ENCODE peak calls at places on chromosomes 16 and 17, in ten cellular contexts. E, N, M, A, S, Z, P, I, J and F are unnamed samples.

GRCh38 chr17:28252436-28252835 is 66.6 kb upstream of the TMEM97 start:
- DNase-seq in E (no peak), N (no peak), M (no peak), A (no peak), S (no peak), Z (no peak), P (no peak), I (no peak), J (peak; percentile 18), F (peak; percentile 81)

GRCh38 chr16:69276143-69277115 is 34.7 kb upstream of the VPS4A start:
- DNase-seq in E (no peak), N (peak; percentile 95), M (peak; percentile 31), A (peak; percentile 96), S (no peak), Z (peak; percentile 77), P (no peak), I (no peak), J (peak; percentile 89), F (peak; percentile 98)

GRCh38 chr16:79628501-79628975 is 28.0 kb upstream of the MAF start:
- DNase-seq in E (no peak), N (no peak), M (no peak), A (peak; percentile 7), S (no peak), Z (no peak), P (no peak), I (no peak), J (peak; percentile 98), F (no peak)

GRCh38 chr17:72613411-72614292 is 478.8 kb downstream of the SLC39A11 start:
- DNase-seq in E (no peak), N (no peak), M (no peak), A (peak; percentile 30), S (no peak), Z (no peak), P (peak; percentile 80), I (no peak), J (peak; percentile 62), F (peak; percentile 63)

GRCh38 chr16:29806096-29806579 is at the start of gene MAZ:
- DNase-seq in E (no peak), N (no peak), M (no peak), A (peak; percentile 94), S (peak; percentile 97), Z (no peak), P (no peak), I (peak; percentile 78), J (no peak), F (no peak)

GRCh38 chr17:39950871-39951348 is 11.9 kb upstream of the GSDMA start:
- DNase-seq in E (no peak), N (no peak), M (no peak), A (peak; percentile 11), S (no peak), Z (no peak), P (no peak), I (peak; percentile 22), J (no peak), F (peak; percentile 40)

GRCh38 chr17:74763565-74764387 is 12.4 kb downstream of the NAT9 start:
- DNase-seq in E (no peak), N (no peak), M (peak; percentile 82), A (no peak), S (no peak), Z (no peak), P (no peak), I (peak; percentile 81), J (no peak), F (no peak)

GRCh38 chr17:71472809-71473789 is 647.7 kb upstream of the SOX9 start:
- DNase-seq in E (no peak), N (peak; percentile 37), M (no peak), A (peak; percentile 76), S (no peak), Z (no peak), P (peak; percentile 55), I (peak; percentile 11), J (peak; percentile 16), F (peak; percentile 74)

GRCh38 chr17:82314721-82315605 is 2.4 kb downstream of the CD7 start:
- DNase-seq in E (no peak), N (no peak), M (no peak), A (no peak), S (peak; percentile 79), Z (no peak), P (no peak), I (no peak), J (no peak), F (no peak)

GRCh38 chr17:52648995-52649394 is 490.5 kb upstream of the CA10 start:
- DNase-seq in E (no peak), N (no peak), M (peak; percentile 59), A (no peak), S (no peak), Z (no peak), P (no peak), I (peak; percentile 35), J (no peak), F (no peak)

GRCh38 chr16:352547-353403 is at the start of gene AXIN1:
- DNase-seq in E (peak; percentile 100), N (peak; percentile 80), M (peak; percentile 100), A (peak; percentile 94), S (peak; percentile 97), Z (peak; percentile 99), P (peak; percentile 59), I (peak; percentile 100), J (peak; percentile 97), F (peak; percentile 94)

GRCh38 chr17:73335591-73336503 is 24.0 kb upstream of the CDC42EP4 start:
- DNase-seq in E (peak; percentile 34), N (no peak), M (peak; percentile 46), A (no peak), S (no peak), Z (no peak), P (no peak), I (no peak), J (no peak), F (no peak)

GRCh38 chr16:31129568-31130335 is 5.8 kb downstream of the PRSS8 start:
- DNase-seq in E (no peak), N (no peak), M (peak; percentile 48), A (no peak), S (no peak), Z (no peak), P (no peak), I (no peak), J (no peak), F (no peak)

GRCh38 chr16:85774136-85774535 is 23.2 kb upstream of the C16orf74 start:
- DNase-seq in E (no peak), N (no peak), M (no peak), A (no peak), S (no peak), Z (no peak), P (no peak), I (no peak), J (no peak), F (no peak)

GRCh38 chr17:37188157-37188556 is 187.6 kb upstream of the C17orf78 start:
- DNase-seq in E (no peak), N (no peak), M (no peak), A (no peak), S (no peak), Z (no peak), P (no peak), I (no peak), J (no peak), F (no peak)

GRCh38 chr17:37187262-37187661 is 188.5 kb upstream of the C17orf78 start:
- DNase-seq in E (no peak), N (no peak), M (no peak), A (no peak), S (no peak), Z (no peak), P (no peak), I (no peak), J (no peak), F (peak; percentile 7)

GRCh38 chr17:37194208-37194607 is 181.6 kb upstream of the C17orf78 start:
- DNase-seq in E (no peak), N (no peak), M (no peak), A (no peak), S (no peak), Z (no peak), P (no peak), I (no peak), J (no peak), F (no peak)

GRCh38 chr17:37191219-37191618 is 184.6 kb upstream of the C17orf78 start:
- DNase-seq in E (no peak), N (no peak), M (no peak), A (no peak), S (no peak), Z (no peak), P (no peak), I (no peak), J (peak; percentile 66), F (no peak)

GRCh38 chr17:37190493-37190892 is 185.3 kb upstream of the C17orf78 start:
- DNase-seq in E (no peak), N (no peak), M (no peak), A (no peak), S (no peak), Z (no peak), P (peak; percentile 28), I (no peak), J (no peak), F (no peak)
- TF ChIP-seq CTCF in E (no peak), N (no peak), M (no peak), A (peak; percentile 20), S (peak; percentile 8), Z (no peak), P (no peak), I (no peak), J (no peak), F (peak; percentile 28)

DNA sequence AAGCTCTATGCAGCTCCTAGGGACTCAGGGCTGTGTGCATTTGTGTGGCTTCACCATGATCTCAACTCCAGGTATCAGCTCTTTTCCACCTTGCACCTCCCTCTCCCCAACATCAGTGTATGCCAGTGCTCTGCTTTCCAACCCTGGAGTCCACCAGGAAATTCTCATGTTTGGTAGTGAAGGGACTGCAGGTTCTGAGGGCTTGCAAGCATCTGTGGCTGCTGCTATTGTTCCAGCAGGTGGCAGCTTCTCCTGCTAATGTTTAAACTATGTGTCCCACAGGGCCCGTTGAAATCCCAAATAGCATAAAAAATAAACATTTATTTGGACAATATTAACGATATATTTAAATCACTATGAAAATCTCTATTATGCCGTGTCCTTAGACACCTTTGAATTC is 82.0 kb downstream of the RGS9 start:
- DNase-seq in E (no peak), N (no peak), M (no peak), A (no peak), S (no peak), Z (no peak), P (no peak), I (no peak), J (no peak), F (peak; percentile 18)
- TF ChIP-seq CTCF in E (no peak), N (peak; percentile 3), M (no peak), A (peak; percentile 35), S (no peak), Z (no peak), P (peak; percentile 20), I (no peak), J (peak; percentile 52), F (peak; percentile 38)

DNA sequence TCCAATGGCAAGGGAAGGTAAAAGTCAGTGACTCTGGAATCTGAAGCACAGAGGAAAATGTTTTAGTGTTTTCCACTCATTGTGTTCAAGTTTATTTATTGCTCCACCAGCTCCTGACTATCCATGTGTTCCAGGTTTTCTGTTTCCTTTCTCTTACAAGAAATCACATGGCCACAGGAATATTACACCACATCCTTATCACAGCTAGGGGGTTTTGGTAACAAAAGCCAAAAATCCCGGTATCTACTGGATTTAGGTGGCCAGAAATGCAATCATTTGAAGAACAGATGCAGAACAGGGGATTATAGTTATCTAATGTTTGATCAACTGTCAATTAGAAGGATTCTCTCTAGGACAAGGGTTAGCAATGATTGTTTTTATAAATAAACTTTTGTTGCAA is 47.9 kb downstream of the STH start:
- DNase-seq in E (no peak), N (peak; percentile 35), M (no peak), A (peak; percentile 86), S (no peak), Z (no peak), P (no peak), I (no peak), J (no peak), F (peak; percentile 79)
- TF ChIP-seq CTCF in E (no peak), N (no peak), M (no peak), A (peak; percentile 9), S (no peak), Z (no peak), P (no peak), I (no peak), J (no peak), F (no peak)

GRCh38 chr16:84427553-84427952 is 59.2 kb downstream of the ATP2C2 start:
- DNase-seq in E (no peak), N (no peak), M (no peak), A (no peak), S (no peak), Z (no peak), P (no peak), I (no peak), J (no peak), F (no peak)
- TF ChIP-seq CTCF in E (no peak), N (no peak), M (no peak), A (no peak), S (no peak), Z (no peak), P (no peak), I (no peak), J (no peak), F (no peak)